ENCODE peak calls at places on chromosome 14, in nine cellular contexts. C is mucosa of gallbladder, A is uterus, N is fibroblast of the aortic adventitia, E is HTR-8/SVneo, P is HCEC 1CT, W is psoas muscle, S is NCI-H146, H is nephron progenitor cell. R is an unnamed sample.
A peak's percentile ranks its signal among the peaks of the same experiment; 100 is the strongest.

GRCh38 chr14:90577661-90578282 is 180.9 kb downstream of the CALM1 start:
- DNase-seq in P (no peak), W (no peak), S (no peak), H (no peak), A (no peak), E (no peak), N (no peak), C (no peak), R (no peak)

GRCh38 chr14:99407416-99407815 is 73.2 kb downstream of the SETD3 start:
- DNase-seq in E (no peak), W (no peak), S (no peak), C (no peak), H (no peak), P (no peak), A (no peak), N (no peak), R (no peak)

GRCh38 chr14:91138511-91139359 is 24.9 kb downstream of the DGLUCY start:
- DNase-seq in A (no peak), S (peak; percentile 8), W (no peak), N (peak; percentile 45), H (no peak), E (no peak), P (no peak), C (no peak), R (peak; percentile 40)

GRCh38 chr14:74712499-74713394 is at the start of the genes AREL1 and FCF1:
- DNase-seq in W (peak; percentile 78), E (peak; percentile 99), H (peak; percentile 80), A (peak; percentile 85), P (peak; percentile 87), N (peak; percentile 93), C (peak; percentile 91), S (no peak), R (peak; percentile 90)

GRCh38 chr14:35534130-35534883 is at the start of gene INSM2:
- DNase-seq in P (no peak), C (no peak), W (no peak), S (peak; percentile 45), H (peak; percentile 24), N (peak; percentile 1), A (no peak), E (no peak), R (peak; percentile 41)

GRCh38 chr14:93012516-93013367 is 89.8 kb downstream of the CHGA start:
- DNase-seq in E (no peak), A (no peak), N (peak; percentile 61), P (no peak), S (peak; percentile 11), C (no peak), W (no peak), H (no peak), R (peak; percentile 44)

GRCh38 chr14:77067632-77068514 is 30.2 kb upstream of the CIPC start:
- DNase-seq in W (peak; percentile 63), C (peak; percentile 63), N (peak; percentile 73), H (peak; percentile 72), E (peak; percentile 83), S (peak; percentile 58), P (peak; percentile 54), A (peak; percentile 69), R (peak; percentile 72)

GRCh38 chr14:90368946-90369721 is 27.7 kb upstream of the CALM1 start:
- DNase-seq in W (no peak), H (no peak), P (peak; percentile 32), S (peak; percentile 17), E (no peak), A (no peak), N (no peak), C (peak; percentile 58), R (peak; percentile 62)

GRCh38 chr14:36254020-36254614 is 66.3 kb downstream of the MBIP start:
- DNase-seq in E (no peak), S (no peak), W (no peak), A (no peak), N (peak; percentile 29), H (peak; percentile 30), C (no peak), P (peak; percentile 36), R (peak; percentile 35)

GRCh38 chr14:96082420-96083300 is 43.5 kb downstream of the C14orf132 start:
- DNase-seq in C (no peak), S (no peak), W (no peak), E (no peak), H (no peak), P (no peak), N (no peak), A (no peak), R (no peak)

GRCh38 chr14:86363576-86363975 is 833.6 kb downstream of the FLRT2 start:
- DNase-seq in H (no peak), A (no peak), W (no peak), C (no peak), E (no peak), N (no peak), S (no peak), P (no peak), R (no peak)

GRCh38 chr14:71108398-71109114 is 201.3 kb downstream of the PCNX1 start:
- DNase-seq in C (no peak), W (no peak), H (no peak), P (no peak), N (no peak), A (no peak), E (no peak), S (no peak), R (no peak)

GRCh38 chr14:102825307-102826095 is 48.3 kb downstream of the TRAF3 start:
- DNase-seq in C (no peak), W (no peak), A (no peak), P (no peak), S (no peak), H (no peak), N (no peak), E (no peak), R (no peak)

GRCh38 chr14:62694075-62694474 is 351.2 kb downstream of the KCNH5 start:
- DNase-seq in E (peak; percentile 23), W (no peak), S (no peak), H (no peak), A (no peak), P (peak; percentile 99), C (no peak), N (peak; percentile 83), R (peak; percentile 2)

R was measured in EH.